ENCODE peak calls at places on chromosomes 4 and X, in five cellular contexts. One of them, this sample, is unnamed.

GRCh38 chrX:19386679-19387078 is 43.0 kb downstream of the PDHA1 start:
- DNase-seq in colonic mucosa: no peak
- DNase-seq in neural progenitor cell: no peak
- DNase-seq in GM23248: no peak
- DNase-seq in neuronal stem cell: no peak
- DNase-seq in this sample: no peak

GRCh38 chr4:22410645-22411247 is 105.1 kb downstream of the ADGRA3 start:
- DNase-seq in colonic mucosa: no peak
- DNase-seq in neural progenitor cell: peak; percentile 18
- DNase-seq in GM23248: peak; percentile 55
- DNase-seq in neuronal stem cell: no peak
- DNase-seq in this sample: peak; percentile 71

GRCh38 chrX:11097920-11098319 is 13.2 kb upstream of the HCCS start:
- DNase-seq in colonic mucosa: no peak
- DNase-seq in neural progenitor cell: no peak
- DNase-seq in GM23248: no peak
- DNase-seq in neuronal stem cell: no peak
- DNase-seq in this sample: no peak

GRCh38 chr4:153371835-153372234 is 27.3 kb downstream of the MND1 start:
- DNase-seq in colonic mucosa: no peak
- DNase-seq in neural progenitor cell: no peak
- DNase-seq in GM23248: no peak
- DNase-seq in neuronal stem cell: no peak
- DNase-seq in this sample: no peak

GRCh38 chr4:152850377-152850776 is 70.6 kb downstream of the ARFIP1 start:
- DNase-seq in colonic mucosa: no peak
- DNase-seq in neural progenitor cell: peak; percentile 4
- DNase-seq in GM23248: peak; percentile 50
- DNase-seq in neuronal stem cell: no peak
- DNase-seq in this sample: peak; percentile 15

GRCh38 chrX:153636716-153637115 is 10.3 kb upstream of the DUSP9 start:
- DNase-seq in colonic mucosa: no peak
- DNase-seq in neural progenitor cell: no peak
- DNase-seq in GM23248: no peak
- DNase-seq in neuronal stem cell: no peak
- DNase-seq in this sample: no peak

GRCh38 chrX:74578137-74578536 is 36.3 kb downstream of the RLIM start:
- DNase-seq in colonic mucosa: no peak
- DNase-seq in neural progenitor cell: no peak
- DNase-seq in GM23248: no peak
- DNase-seq in neuronal stem cell: no peak
- DNase-seq in this sample: no peak

GRCh38 chr4:11069581-11069980 is 359.1 kb downstream of the HS3ST1 start:
- DNase-seq in colonic mucosa: no peak
- DNase-seq in neural progenitor cell: peak; percentile 34
- DNase-seq in GM23248: no peak
- DNase-seq in neuronal stem cell: no peak
- DNase-seq in this sample: no peak

GRCh38 chr4:16897991-16898827 is at the start of gene LDB2:
- DNase-seq in colonic mucosa: peak; percentile 32
- DNase-seq in neural progenitor cell: peak; percentile 84
- DNase-seq in GM23248: peak; percentile 83
- DNase-seq in neuronal stem cell: peak; percentile 59
- DNase-seq in this sample: peak; percentile 91

GRCh38 chr4:183398298-183399129 is 45.9 kb upstream of the CDKN2AIP start:
- DNase-seq in colonic mucosa: peak; percentile 78
- DNase-seq in neural progenitor cell: peak; percentile 87
- DNase-seq in GM23248: peak; percentile 92
- DNase-seq in neuronal stem cell: peak; percentile 46
- DNase-seq in this sample: peak; percentile 87

GRCh38 chr4:38500433-38500832 is 163.6 kb upstream of the KLF3 start:
- DNase-seq in colonic mucosa: no peak
- DNase-seq in neural progenitor cell: no peak
- DNase-seq in GM23248: peak; percentile 32
- DNase-seq in neuronal stem cell: no peak
- DNase-seq in this sample: no peak

GRCh38 chr4:138086471-138086870 is 155.7 kb downstream of the SLC7A11 start:
- DNase-seq in colonic mucosa: no peak
- DNase-seq in neural progenitor cell: no peak
- DNase-seq in GM23248: no peak
- DNase-seq in neuronal stem cell: no peak
- DNase-seq in this sample: no peak

GRCh38 chrX:119502727-119503483 is 34.7 kb downstream of the SLC25A5 start:
- DNase-seq in colonic mucosa: peak; percentile 83
- DNase-seq in neural progenitor cell: no peak
- DNase-seq in GM23248: peak; percentile 82
- DNase-seq in neuronal stem cell: no peak
- DNase-seq in this sample: peak; percentile 31

GRCh38 chrX:17057209-17057608 is 110.8 kb downstream of the REPS2 start:
- DNase-seq in colonic mucosa: no peak
- DNase-seq in neural progenitor cell: no peak
- DNase-seq in GM23248: no peak
- DNase-seq in neuronal stem cell: no peak
- DNase-seq in this sample: no peak

GRCh38 chr4:165088366-165088765 is 24.3 kb downstream of the TMEM192 start:
- DNase-seq in colonic mucosa: no peak
- DNase-seq in neural progenitor cell: no peak
- DNase-seq in GM23248: no peak
- DNase-seq in neuronal stem cell: no peak
- DNase-seq in this sample: no peak

GRCh38 chr4:93203708-93204107 is 624.8 kb upstream of the ATOH1 start:
- DNase-seq in colonic mucosa: no peak
- DNase-seq in neural progenitor cell: peak; percentile 6
- DNase-seq in GM23248: peak; percentile 24
- DNase-seq in neuronal stem cell: no peak
- DNase-seq in this sample: no peak

GRCh38 chr4:18041114-18041513 is 19.6 kb upstream of the LCORL start:
- DNase-seq in colonic mucosa: no peak
- DNase-seq in neural progenitor cell: no peak
- DNase-seq in GM23248: no peak
- DNase-seq in neuronal stem cell: no peak
- DNase-seq in this sample: no peak

GRCh38 chr4:1855334-1856070 is 454 bp downstream of the LETM1 start:
- DNase-seq in colonic mucosa: peak; percentile 43
- DNase-seq in neural progenitor cell: peak; percentile 45
- DNase-seq in GM23248: peak; percentile 46
- DNase-seq in neuronal stem cell: no peak
- DNase-seq in this sample: peak; percentile 50

GRCh38 chr4:141046255-141046654 is 87.0 kb downstream of the RNF150 start:
- DNase-seq in colonic mucosa: no peak
- DNase-seq in neural progenitor cell: no peak
- DNase-seq in GM23248: peak; percentile 99
- DNase-seq in neuronal stem cell: no peak
- DNase-seq in this sample: peak; percentile 84

GRCh38 chrX:40809210-40809609 is 73.9 kb upstream of the MED14 start:
- DNase-seq in colonic mucosa: no peak
- DNase-seq in neural progenitor cell: no peak
- DNase-seq in GM23248: peak; percentile 58
- DNase-seq in neuronal stem cell: no peak
- DNase-seq in this sample: peak; percentile 11

GRCh38 chr4:98930311-98930865 is 1.5 kb upstream of the EIF4E start:
- DNase-seq in colonic mucosa: no peak
- DNase-seq in neural progenitor cell: no peak
- DNase-seq in GM23248: no peak
- DNase-seq in neuronal stem cell: no peak
- DNase-seq in this sample: no peak

GRCh38 chrX:119236599-119237525 is 777 bp downstream of the PGRMC1 start:
- DNase-seq in colonic mucosa: peak; percentile 58
- DNase-seq in neural progenitor cell: peak; percentile 56
- DNase-seq in GM23248: peak; percentile 76
- DNase-seq in neuronal stem cell: no peak
- DNase-seq in this sample: peak; percentile 71

GRCh38 chr4:150884625-150885024 is 130.5 kb downstream of the LRBA start:
- DNase-seq in colonic mucosa: no peak
- DNase-seq in neural progenitor cell: no peak
- DNase-seq in GM23248: no peak
- DNase-seq in neuronal stem cell: no peak
- DNase-seq in this sample: no peak

GRCh38 chr4:143512978-143513313 is 556 bp upstream of the SMARCA5 start:
- DNase-seq in colonic mucosa: no peak
- DNase-seq in neural progenitor cell: no peak
- DNase-seq in GM23248: no peak
- DNase-seq in neuronal stem cell: no peak
- DNase-seq in this sample: no peak

GRCh38 chrX:75291611-75292010 is 17.7 kb downstream of the UPRT start:
- DNase-seq in colonic mucosa: no peak
- DNase-seq in neural progenitor cell: no peak
- DNase-seq in GM23248: no peak
- DNase-seq in neuronal stem cell: no peak
- DNase-seq in this sample: no peak

GRCh38 chr4:177125656-177126055 is 184.0 kb upstream of the NEIL3 start:
- DNase-seq in colonic mucosa: no peak
- DNase-seq in neural progenitor cell: no peak
- DNase-seq in GM23248: no peak
- DNase-seq in neuronal stem cell: no peak
- DNase-seq in this sample: no peak

DNA sequence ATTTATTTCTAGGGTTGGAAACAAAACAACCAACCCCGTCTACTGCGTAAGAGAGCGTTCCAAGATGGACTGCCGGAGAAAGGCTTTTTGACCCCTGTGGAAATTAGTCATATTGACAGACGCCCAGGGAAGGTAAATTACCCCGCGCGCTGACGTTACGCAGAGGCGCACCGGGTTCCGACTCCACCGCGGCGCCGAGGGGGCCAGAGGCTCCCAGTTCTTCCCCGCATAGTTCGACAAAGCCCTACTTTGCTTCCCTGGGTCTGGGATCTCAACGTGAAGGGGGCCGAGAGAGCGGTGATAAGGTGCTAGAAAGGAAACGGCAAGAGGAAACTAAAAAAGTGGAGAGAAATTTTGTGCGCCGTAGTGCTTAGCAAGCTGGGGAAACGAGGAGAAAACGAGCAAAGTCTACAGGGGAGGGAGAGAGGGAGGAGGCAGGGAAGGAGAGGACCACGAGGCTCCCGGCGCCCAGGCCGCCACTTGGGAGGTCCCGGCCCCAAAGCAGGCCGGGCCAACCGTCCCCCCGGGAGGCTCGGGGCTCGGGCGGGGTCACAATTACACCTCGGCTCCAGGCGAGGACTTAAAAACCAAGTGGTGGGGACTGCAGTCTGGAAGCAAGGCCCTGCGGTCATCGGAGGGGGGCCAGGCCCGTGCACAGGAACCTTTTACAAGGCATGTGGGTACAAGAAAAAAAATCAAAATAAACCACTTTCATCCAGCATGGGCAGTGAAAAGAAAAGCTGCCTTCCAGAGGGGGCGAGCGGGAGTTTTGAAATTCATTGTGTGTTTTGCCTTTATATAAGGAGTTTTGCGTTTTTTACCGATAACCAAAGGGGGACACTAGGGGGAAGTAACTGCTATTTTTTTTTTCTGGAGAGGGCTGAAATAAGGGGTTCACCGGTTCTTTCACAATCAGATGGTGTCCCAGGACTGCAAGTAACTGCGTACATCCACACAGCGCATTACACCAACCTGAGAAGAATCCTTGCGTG is 13.1 kb downstream of the HAND2 start:
- DNase-seq in colonic mucosa: no peak
- DNase-seq in neural progenitor cell: peak; percentile 81
- DNase-seq in GM23248: no peak
- DNase-seq in neuronal stem cell: no peak
- DNase-seq in this sample: no peak
- H3K4me3 ChIP-seq in colonic mucosa: no peak overlapping the region
- H3K4me3 ChIP-seq in neural progenitor cell: peak overlapping the region; percentile 22
- H3K4me3 ChIP-seq in GM23248: no peak overlapping the region
- H3K4me3 ChIP-seq in neuronal stem cell: no peak overlapping the region
- H3K4me3 ChIP-seq in this sample: peak overlapping the region; percentile 15

GRCh38 chr4:7902101-7902553 is 37.5 kb downstream of the AFAP1 start:
- DNase-seq in colonic mucosa: no peak
- DNase-seq in neural progenitor cell: peak; percentile 11
- DNase-seq in GM23248: no peak
- DNase-seq in neuronal stem cell: no peak
- DNase-seq in this sample: no peak

GRCh38 chr4:7902826-7903225 is 36.8 kb downstream of the AFAP1 start:
- DNase-seq in colonic mucosa: no peak
- DNase-seq in neural progenitor cell: no peak
- DNase-seq in GM23248: no peak
- DNase-seq in neuronal stem cell: no peak
- DNase-seq in this sample: no peak

GRCh38 chr4:7899184-7899583 is 40.5 kb downstream of the AFAP1 start:
- DNase-seq in colonic mucosa: no peak
- DNase-seq in neural progenitor cell: no peak
- DNase-seq in GM23248: no peak
- DNase-seq in neuronal stem cell: no peak
- DNase-seq in this sample: no peak

GRCh38 chr4:7900351-7900750 is 39.3 kb downstream of the AFAP1 start:
- DNase-seq in colonic mucosa: no peak
- DNase-seq in neural progenitor cell: no peak
- DNase-seq in GM23248: no peak
- DNase-seq in neuronal stem cell: no peak
- DNase-seq in this sample: no peak

DNA sequence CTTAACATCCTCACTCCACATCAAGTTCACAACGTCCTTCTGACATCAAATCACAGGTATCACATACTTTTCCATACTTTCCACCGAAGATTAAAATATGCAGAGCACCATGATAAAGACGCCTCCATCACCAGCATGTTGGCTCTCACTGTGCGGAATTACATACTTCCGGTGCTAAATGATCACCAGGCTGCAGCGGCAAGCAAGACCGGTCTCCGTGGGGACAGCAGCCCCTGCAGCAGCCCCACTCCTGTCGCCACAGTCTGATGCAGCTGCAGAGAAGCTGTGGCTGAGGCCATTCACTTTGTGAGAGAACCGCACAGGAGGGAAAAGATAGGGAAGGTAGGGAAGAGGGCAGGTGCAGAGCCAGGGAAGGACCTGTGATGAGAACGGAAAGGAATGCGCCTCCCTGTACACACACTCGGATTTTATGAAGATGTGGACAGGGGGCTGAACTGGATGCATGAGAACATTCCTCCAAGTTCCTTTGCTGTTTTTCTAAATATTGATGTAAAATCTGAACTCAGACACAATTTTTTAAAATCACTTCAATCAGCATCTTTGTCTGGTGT is 38.3 kb downstream of the AFAP1 start:
- DNase-seq in colonic mucosa: no peak
- DNase-seq in neural progenitor cell: peak; percentile 20
- DNase-seq in GM23248: no peak
- DNase-seq in neuronal stem cell: no peak
- DNase-seq in this sample: no peak
- H3K9ac ChIP-seq in colonic mucosa: no peak overlapping the region
- H3K9ac ChIP-seq in neural progenitor cell: no peak overlapping the region
- H3K9ac ChIP-seq in GM23248: no peak overlapping the region
- H3K9ac ChIP-seq in neuronal stem cell: no peak overlapping the region
- H3K9ac ChIP-seq in this sample: no peak overlapping the region

GRCh38 chrX:2484232-2484631 is 16.5 kb downstream of the DHRSX start:
- DNase-seq in colonic mucosa: no peak
- DNase-seq in neural progenitor cell: no peak
- DNase-seq in GM23248: peak; percentile 47
- DNase-seq in neuronal stem cell: no peak
- DNase-seq in this sample: no peak
- H3K4me3 ChIP-seq in colonic mucosa: no peak overlapping the region
- H3K4me3 ChIP-seq in neural progenitor cell: no peak overlapping the region
- H3K4me3 ChIP-seq in GM23248: peak overlapping the region; percentile 61
- H3K4me3 ChIP-seq in neuronal stem cell: no peak overlapping the region
- H3K4me3 ChIP-seq in this sample: peak overlapping the region; percentile 77

DNA sequence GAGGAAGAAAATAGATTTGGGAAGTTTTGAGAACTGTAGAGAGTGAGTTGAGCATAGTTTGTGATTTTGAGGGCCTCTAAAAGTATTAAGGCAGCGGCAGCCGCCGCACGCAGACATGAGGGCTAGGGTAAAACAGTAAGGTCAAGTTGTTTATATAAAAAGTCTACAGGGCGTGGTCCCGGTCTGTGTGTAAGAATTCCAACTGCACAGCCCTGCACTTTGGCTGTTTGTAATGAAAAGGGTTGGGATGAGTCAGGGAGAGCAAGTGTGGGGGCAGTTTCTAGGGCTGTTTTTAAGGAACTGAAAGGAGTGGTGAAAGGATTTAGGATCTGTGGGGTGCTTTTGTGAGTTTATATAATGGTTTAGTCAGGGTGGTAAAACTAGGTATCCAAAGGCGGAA is 55.0 kb downstream of the BEX3 start:
- DNase-seq in colonic mucosa: peak; percentile 23
- DNase-seq in neural progenitor cell: no peak
- DNase-seq in GM23248: peak; percentile 44
- DNase-seq in neuronal stem cell: no peak
- DNase-seq in this sample: peak; percentile 36
- H3K9ac ChIP-seq in colonic mucosa: no peak overlapping the region
- H3K9ac ChIP-seq in neural progenitor cell: no peak overlapping the region
- H3K9ac ChIP-seq in GM23248: no peak overlapping the region
- H3K9ac ChIP-seq in neuronal stem cell: no peak overlapping the region
- H3K9ac ChIP-seq in this sample: no peak overlapping the region